ENCODE peak calls at places on chromosomes 1 and 21, in ten cellular contexts. G is SK-N-SH, D is foreskin keratinocyte, K is astrocyte, H is heart left ventricle, N is HCT116, J is spleen, M is adrenal gland, C is ascending aorta, S is IMR-90. I is an unnamed sample.

GRCh38 chr1:65372557-65372956 is 47.9 kb upstream of the LEPR start:
- DNase-seq in G (no peak), D (no peak), K (no peak), H (no peak), N (no peak), J (no peak), M (no peak), C (no peak), S (no peak), I (no peak)

GRCh38 chr1:24827737-24828136 is 82.5 kb downstream of the CLIC4 start:
- DNase-seq in G (no peak), D (no peak), K (no peak), H (no peak), N (no peak), J (no peak), M (no peak), C (no peak), S (peak; percentile 44), I (no peak)

GRCh38 chr1:87212431-87213125 is 116.1 kb upstream of the LMO4 start:
- DNase-seq in G (peak; percentile 6), D (no peak), K (peak; percentile 52), H (no peak), N (no peak), J (no peak), M (no peak), C (no peak), S (no peak), I (no peak)

GRCh38 chr1:161096015-161096414 is 2.1 kb upstream of the KLHDC9 start:
- DNase-seq in G (no peak), D (no peak), K (no peak), H (no peak), N (no peak), J (no peak), M (no peak), C (no peak), S (no peak), I (no peak)

GRCh38 chr21:16407403-16408279 is 677.9 kb downstream of the USP25 start:
- DNase-seq in G (peak; percentile 24), D (no peak), K (peak; percentile 55), H (no peak), N (no peak), J (no peak), M (no peak), C (no peak), S (no peak), I (no peak)

GRCh38 chr1:22792396-22793171 is 81.9 kb downstream of the EPHB2 start:
- DNase-seq in G (no peak), D (no peak), K (no peak), H (no peak), N (no peak), J (no peak), M (no peak), C (no peak), S (no peak), I (no peak)

GRCh38 chr1:225882699-225883615 is 777 bp upstream of the TMEM63A start:
- DNase-seq in G (peak; percentile 84), D (peak; percentile 42), K (peak; percentile 32), H (peak; percentile 57), N (no peak), J (peak; percentile 90), M (peak; percentile 69), C (peak; percentile 78), S (peak; percentile 23), I (no peak)

GRCh38 chr1:38031513-38031866 is 15.1 kb downstream of the POU3F1 start:
- DNase-seq in G (no peak), D (no peak), K (no peak), H (no peak), N (no peak), J (no peak), M (peak; percentile 29), C (no peak), S (no peak), I (no peak)

GRCh38 chr1:201903135-201903534 is 14.4 kb downstream of the SHISA4 start:
- DNase-seq in G (no peak), D (no peak), K (peak; percentile 50), H (no peak), N (no peak), J (no peak), M (peak; percentile 39), C (peak; percentile 96), S (peak; percentile 64), I (no peak)

GRCh38 chr1:221234821-221235220 is 355.6 kb downstream of the HLX start:
- DNase-seq in G (no peak), D (peak; percentile 36), K (peak; percentile 17), H (no peak), N (no peak), J (no peak), M (no peak), C (no peak), S (peak; percentile 42), I (no peak)

GRCh38 chr1:230333590-230334446 is 92.3 kb downstream of the PGBD5 start:
- DNase-seq in G (no peak), D (no peak), K (no peak), H (no peak), N (no peak), J (peak; percentile 50), M (no peak), C (no peak), S (no peak), I (no peak)
- H3K27ac ChIP-seq in G (no peak overlapping the region), D (no peak overlapping the region), K (no peak overlapping the region), H (no peak overlapping the region), N (no peak overlapping the region), J (no peak overlapping the region), M (no peak overlapping the region), C (no peak overlapping the region), S (no peak overlapping the region), I (no peak overlapping the region)

GRCh38 chr1:43421976-43422750 is 31.6 kb downstream of the HYI start:
- DNase-seq in G (no peak), D (no peak), K (no peak), H (no peak), N (no peak), J (no peak), M (no peak), C (no peak), S (no peak), I (no peak)

GRCh38 chr1:43423672-43424550 is 29.8 kb downstream of the HYI start:
- DNase-seq in G (no peak), D (peak; percentile 99), K (no peak), H (no peak), N (peak; percentile 63), J (no peak), M (no peak), C (no peak), S (no peak), I (peak; percentile 91)

GRCh38 chr1:43425045-43425444 is 28.7 kb downstream of the HYI start:
- DNase-seq in G (no peak), D (no peak), K (no peak), H (no peak), N (no peak), J (no peak), M (no peak), C (no peak), S (peak; percentile 25), I (no peak)

GRCh38 chr1:43421396-43421795 is 31.7 kb downstream of the SZT2 start:
- DNase-seq in G (no peak), D (no peak), K (no peak), H (no peak), N (no peak), J (no peak), M (no peak), C (no peak), S (no peak), I (no peak)

DNA sequence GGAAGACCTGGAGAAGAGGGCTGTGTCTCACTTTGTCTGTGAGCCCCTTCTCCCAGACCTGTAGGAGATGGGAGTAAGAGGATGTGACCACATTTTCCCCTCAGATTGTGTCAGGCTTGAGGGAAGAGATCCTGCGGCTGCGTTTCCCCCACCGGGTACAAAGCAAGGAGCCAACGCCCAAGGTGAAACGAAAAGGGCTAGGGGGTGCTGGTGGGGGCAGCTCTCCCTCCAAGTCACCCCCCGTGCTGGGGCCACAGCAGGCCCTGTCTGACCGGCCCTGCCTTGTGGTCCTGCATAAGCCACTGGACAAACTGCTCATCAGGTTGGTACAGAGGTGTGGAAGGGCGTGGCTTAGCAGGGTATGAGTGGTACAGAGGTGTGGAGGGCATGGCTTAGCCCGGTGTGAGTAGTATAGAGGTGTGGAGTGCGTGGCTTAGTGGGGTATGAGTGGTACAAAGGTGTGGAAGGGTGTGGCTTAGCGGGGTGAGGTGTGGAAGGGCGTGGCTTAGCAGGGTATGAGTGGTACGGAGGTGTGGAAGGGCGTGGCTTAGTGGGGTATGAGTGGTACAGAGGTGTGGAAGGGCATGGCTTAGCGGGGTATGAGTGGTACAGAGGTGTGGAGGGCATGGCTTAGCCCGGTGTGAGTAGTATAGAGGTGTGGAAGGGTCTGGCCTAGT is 30.6 kb downstream of the HYI start:
- DNase-seq in G (no peak), D (no peak), K (no peak), H (no peak), N (no peak), J (no peak), M (no peak), C (no peak), S (no peak), I (no peak)
- TF ChIP-seq CTCF in G (no peak), D (no peak), K (no peak), H (no peak), N (no peak), J (no peak), M (no peak), C (no peak), S (no peak), I (no peak)

DNA sequence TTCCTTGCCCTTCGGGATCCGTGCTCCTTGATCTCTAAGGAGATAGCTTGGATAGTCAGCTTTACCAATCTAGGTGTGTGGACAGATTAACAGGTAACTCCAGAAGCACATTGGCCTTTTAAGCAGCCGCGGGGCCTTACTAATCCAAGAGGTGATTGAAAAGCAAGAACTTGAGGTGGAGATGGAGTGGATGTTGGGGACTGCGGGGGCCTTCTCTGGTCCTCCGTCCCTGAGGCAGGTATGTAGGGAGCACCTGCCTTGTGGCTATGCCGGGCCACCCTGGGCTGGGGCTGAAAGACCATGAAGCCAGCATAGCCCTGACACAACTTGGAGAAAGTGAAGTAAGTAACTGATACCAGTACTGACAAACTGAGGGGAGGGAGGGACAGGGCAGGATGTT is 10.6 kb downstream of the SOX13 start:
- DNase-seq in G (no peak), D (no peak), K (no peak), H (no peak), N (no peak), J (no peak), M (no peak), C (no peak), S (no peak), I (no peak)
- H3K4me1 ChIP-seq in G (peaks cover 22% of the 10 kb centered on the region), D (peaks cover 16% of the 10 kb centered on the region), K (peaks cover 17% of the 10 kb centered on the region), H (peaks cover 47% of the 10 kb centered on the region), N (peaks cover 43% of the 10 kb centered on the region), J (no peaks in the 10 kb centered on the region), M (peaks cover 73% of the 10 kb centered on the region), C (peaks cover 18% of the 10 kb centered on the region), S (peaks cover 15% of the 10 kb centered on the region), I (peaks cover 37% of the 10 kb centered on the region)

DNA sequence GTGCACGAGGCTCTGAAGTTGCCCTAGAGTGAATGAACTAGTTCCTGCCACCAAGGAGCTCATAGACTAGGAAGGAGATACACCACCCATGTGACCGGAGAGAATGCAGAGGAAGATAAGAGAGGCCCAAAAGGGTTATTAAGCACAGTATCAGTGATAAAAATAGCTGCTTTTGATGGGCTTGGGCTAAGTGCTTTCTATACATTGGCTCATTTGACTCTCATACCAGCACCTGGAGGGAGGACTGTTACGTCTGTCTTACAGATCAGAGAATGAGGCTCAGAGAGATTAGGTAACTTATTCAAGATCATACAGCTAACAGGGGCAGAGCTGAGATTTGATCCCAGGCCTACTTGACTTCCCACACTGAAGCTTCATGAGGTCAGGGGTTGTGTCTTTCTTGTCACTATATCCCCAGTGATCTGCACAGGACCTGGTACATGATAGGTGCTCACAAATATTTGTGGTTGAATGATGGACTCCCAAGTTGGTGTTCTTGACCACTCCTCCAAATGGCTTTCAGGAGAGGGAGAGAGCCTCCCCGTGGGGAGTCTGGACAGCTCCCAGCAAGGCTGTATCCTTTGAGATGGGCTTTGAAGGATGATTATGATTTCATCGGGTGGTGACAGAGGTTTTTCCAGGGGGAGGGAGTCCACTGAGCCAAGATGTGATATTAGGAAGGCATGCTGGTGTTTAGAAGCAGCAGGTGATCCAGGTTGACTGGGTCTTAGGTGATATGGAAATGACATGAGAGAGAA is 14.4 kb downstream of the PPFIA4 start:
- DNase-seq in G (no peak), D (no peak), K (no peak), H (no peak), N (no peak), J (no peak), M (peak; percentile 0), C (no peak), S (no peak), I (no peak)
- H3K27ac ChIP-seq in G (no peak overlapping the region), D (no peak overlapping the region), K (no peak overlapping the region), H (no peak overlapping the region), N (no peak overlapping the region), J (no peak overlapping the region), M (no peak overlapping the region), C (no peak overlapping the region), S (no peak overlapping the region), I (no peak overlapping the region)